ENCODE peak calls at places on chromosomes 2 and 18, in nine cellular contexts. J, B, C, X, U, I, T, V and Q are unnamed samples.

GRCh38 chr2:225052703-225053102 is 10.4 kb upstream of the DOCK10 start:
- DNase-seq in J (peak; percentile 2), B (no peak), C (no peak), X (no peak), U (no peak), I (no peak), T (no peak), V (no peak), Q (no peak)

GRCh38 chr2:179764710-179765109 is 96.7 kb downstream of the ZNF385B start:
- DNase-seq in J (no peak), B (no peak), C (no peak), X (no peak), U (no peak), I (no peak), T (no peak), V (no peak), Q (no peak)

GRCh38 chr18:60053747-60054304 is 154.0 kb downstream of the PMAIP1 start:
- DNase-seq in J (no peak), B (no peak), C (peak; percentile 17), X (peak; percentile 24), U (peak; percentile 50), I (no peak), T (peak; percentile 94), V (peak; percentile 89), Q (peak; percentile 93)

GRCh38 chr2:46434851-46435273 is 44.5 kb upstream of the TMEM247 start:
- DNase-seq in J (no peak), B (no peak), C (no peak), X (peak; percentile 62), U (peak; percentile 69), I (no peak), T (peak; percentile 19), V (peak; percentile 88), Q (peak; percentile 79)

GRCh38 chr2:98505311-98505808 is 60.7 kb downstream of the INPP4A start:
- DNase-seq in J (no peak), B (no peak), C (no peak), X (no peak), U (no peak), I (no peak), T (no peak), V (no peak), Q (no peak)

GRCh38 chr2:118348380-118349024 is 260.2 kb downstream of the INSIG2 start:
- DNase-seq in J (no peak), B (no peak), C (no peak), X (no peak), U (no peak), I (no peak), T (no peak), V (no peak), Q (no peak)

GRCh38 chr2:163604941-163605555 is 130.8 kb downstream of the FIGN start:
- DNase-seq in J (no peak), B (no peak), C (peak; percentile 8), X (peak; percentile 20), U (peak; percentile 28), I (no peak), T (peak; percentile 69), V (peak; percentile 17), Q (peak; percentile 63)

GRCh38 chr2:98127229-98127989 is 40.4 kb downstream of the VWA3B start:
- DNase-seq in J (no peak), B (no peak), C (no peak), X (no peak), U (no peak), I (no peak), T (no peak), V (no peak), Q (no peak)

GRCh38 chr2:44098050-44098449 is 70.6 kb upstream of the PPM1B start:
- DNase-seq in J (no peak), B (no peak), C (no peak), X (no peak), U (no peak), I (no peak), T (no peak), V (no peak), Q (no peak)

GRCh38 chr18:45793295-45793965 is 32.0 kb upstream of the SIGLEC15 start:
- DNase-seq in J (no peak), B (no peak), C (no peak), X (peak; percentile 61), U (peak; percentile 67), I (no peak), T (peak; percentile 92), V (no peak), Q (peak; percentile 81)

GRCh38 chr18:36360256-36360909 is 62.9 kb downstream of the FHOD3 start:
- DNase-seq in J (no peak), B (no peak), C (no peak), X (no peak), U (no peak), I (no peak), T (no peak), V (no peak), Q (no peak)

GRCh38 chr2:46829240-46829970 is 86.2 kb downstream of the MCFD2 start:
- DNase-seq in J (no peak), B (no peak), C (no peak), X (no peak), U (no peak), I (no peak), T (no peak), V (no peak), Q (peak; percentile 13)

GRCh38 chr2:227818569-227819397 is 5.1 kb downstream of the CCL20 start:
- DNase-seq in J (no peak), B (no peak), C (peak; percentile 44), X (peak; percentile 24), U (peak; percentile 9), I (no peak), T (no peak), V (no peak), Q (no peak)

GRCh38 chr18:48290162-48290926 is 118.8 kb downstream of the ZBTB7C start:
- DNase-seq in J (no peak), B (no peak), C (no peak), X (no peak), U (no peak), I (no peak), T (no peak), V (no peak), Q (no peak)

GRCh38 chr2:186733414-186733813 is 39.6 kb downstream of the FAM171B start:
- DNase-seq in J (no peak), B (no peak), C (no peak), X (no peak), U (no peak), I (no peak), T (no peak), V (no peak), Q (no peak)

GRCh38 chr18:49476664-49477411 is 10.2 kb downstream of the C18orf32 start:
- DNase-seq in J (no peak), B (no peak), C (no peak), X (peak; percentile 29), U (no peak), I (no peak), T (no peak), V (no peak), Q (peak; percentile 86)

GRCh38 chr2:166092889-166093288 is 34.9 kb downstream of the SCN1A start:
- DNase-seq in J (no peak), B (no peak), C (no peak), X (peak; percentile 18), U (no peak), I (no peak), T (peak; percentile 76), V (no peak), Q (no peak)

GRCh38 chr2:218421027-218421426 is 2.1 kb downstream of the VIL1 start:
- DNase-seq in J (no peak), B (no peak), C (no peak), X (no peak), U (no peak), I (no peak), T (no peak), V (no peak), Q (no peak)

GRCh38 chr2:128452536-128453530 is 134.2 kb upstream of the HS6ST1 start:
- DNase-seq in J (no peak), B (no peak), C (no peak), X (no peak), U (no peak), I (no peak), T (no peak), V (no peak), Q (no peak)

GRCh38 chr2:126175222-126175621 is 480.7 kb upstream of the GYPC start:
- DNase-seq in J (no peak), B (no peak), C (no peak), X (no peak), U (no peak), I (no peak), T (no peak), V (no peak), Q (no peak)

GRCh38 chr18:26621161-26622026 is 73.0 kb upstream of the KCTD1 start:
- DNase-seq in J (no peak), B (no peak), C (peak; percentile 11), X (peak; percentile 34), U (no peak), I (no peak), T (no peak), V (no peak), Q (peak; percentile 35)

GRCh38 chr18:34131008-34131407 is 93.7 kb downstream of the NOL4 start:
- DNase-seq in J (no peak), B (no peak), C (no peak), X (no peak), U (no peak), I (peak; percentile 49), T (no peak), V (no peak), Q (no peak)

GRCh38 chr2:144996225-144996795 is 476.4 kb upstream of the ZEB2 start:
- DNase-seq in J (no peak), B (no peak), C (no peak), X (peak; percentile 7), U (peak; percentile 3), I (no peak), T (no peak), V (no peak), Q (peak; percentile 79)

GRCh38 chr2:170467568-170468422 is 247.3 kb upstream of the SP5 start:
- DNase-seq in J (no peak), B (no peak), C (no peak), X (no peak), U (no peak), I (no peak), T (peak; percentile 67), V (no peak), Q (no peak)

GRCh38 chr2:242020196-242021004 is 150.9 kb downstream of the RTP5 start:
- DNase-seq in J (no peak), B (no peak), C (no peak), X (no peak), U (no peak), I (no peak), T (no peak), V (no peak), Q (peak; percentile 37)

GRCh38 chr2:33317369-33318015 is 159.0 kb upstream of the RASGRP3 start:
- DNase-seq in J (no peak), B (no peak), C (no peak), X (no peak), U (no peak), I (no peak), T (no peak), V (no peak), Q (no peak)